ENCODE peak calls at places on chromosomes 13 and 19, in eight cellular contexts. One of them, this sample, is unnamed.
A peak's percentile ranks its signal among the peaks of the same experiment; 100 is the strongest.

GRCh38 chr13:106100261-106100919 is 435.1 kb downstream of the EFNB2 start:
- DNase-seq in prostate gland: no peak
- DNase-seq in HepG2: no peak
- DNase-seq in transverse colon: peak; percentile 85
- DNase-seq in stomach: peak; percentile 63
- DNase-seq in breast epithelium: no peak
- DNase-seq in K562: no peak
- DNase-seq in upper lobe of left lung: no peak
- DNase-seq in this sample: no peak

GRCh38 chr19:44903602-44904425 is 1.8 kb upstream of the APOE start:
- DNase-seq in prostate gland: peak; percentile 42
- DNase-seq in HepG2: peak; percentile 80
- DNase-seq in transverse colon: peak; percentile 76
- DNase-seq in stomach: peak; percentile 80
- DNase-seq in breast epithelium: peak; percentile 70
- DNase-seq in K562: peak; percentile 75
- DNase-seq in upper lobe of left lung: peak; percentile 97
- DNase-seq in this sample: peak; percentile 94

GRCh38 chr19:14432817-14433453 is at the start of gene PKN1:
- DNase-seq in prostate gland: no peak
- DNase-seq in HepG2: no peak
- DNase-seq in transverse colon: peak; percentile 59
- DNase-seq in stomach: peak; percentile 57
- DNase-seq in breast epithelium: no peak
- DNase-seq in K562: peak; percentile 90
- DNase-seq in upper lobe of left lung: peak; percentile 95
- DNase-seq in this sample: peak; percentile 89

GRCh38 chr19:6654347-6655310 is 15.3 kb downstream of the TNFSF14 start:
- DNase-seq in prostate gland: no peak
- DNase-seq in HepG2: no peak
- DNase-seq in transverse colon: peak; percentile 42
- DNase-seq in stomach: no peak
- DNase-seq in breast epithelium: no peak
- DNase-seq in K562: no peak
- DNase-seq in upper lobe of left lung: no peak
- DNase-seq in this sample: peak; percentile 62

GRCh38 chr13:41467546-41467945 is 10.2 kb downstream of the RGCC start:
- DNase-seq in prostate gland: no peak
- DNase-seq in HepG2: no peak
- DNase-seq in transverse colon: no peak
- DNase-seq in stomach: no peak
- DNase-seq in breast epithelium: no peak
- DNase-seq in K562: no peak
- DNase-seq in upper lobe of left lung: no peak
- DNase-seq in this sample: no peak

GRCh38 chr19:14441041-14441938 is 8.2 kb downstream of the PKN1 start:
- DNase-seq in prostate gland: no peak
- DNase-seq in HepG2: no peak
- DNase-seq in transverse colon: no peak
- DNase-seq in stomach: no peak
- DNase-seq in breast epithelium: no peak
- DNase-seq in K562: no peak
- DNase-seq in upper lobe of left lung: peak; percentile 82
- DNase-seq in this sample: peak; percentile 76

GRCh38 chr13:43132911-43133310 is 109.5 kb downstream of the DNAJC15 start:
- DNase-seq in prostate gland: no peak
- DNase-seq in HepG2: no peak
- DNase-seq in transverse colon: no peak
- DNase-seq in stomach: no peak
- DNase-seq in breast epithelium: no peak
- DNase-seq in K562: no peak
- DNase-seq in upper lobe of left lung: no peak
- DNase-seq in this sample: no peak

GRCh38 chr19:53463263-53463662 is 4.3 kb upstream of the ZNF813 start:
- DNase-seq in prostate gland: no peak
- DNase-seq in HepG2: no peak
- DNase-seq in transverse colon: peak; percentile 15
- DNase-seq in stomach: no peak
- DNase-seq in breast epithelium: peak; percentile 26
- DNase-seq in K562: peak; percentile 46
- DNase-seq in upper lobe of left lung: peak; percentile 37
- DNase-seq in this sample: no peak

GRCh38 chr13:52405369-52405766 is 604 bp downstream of the THSD1 start:
- DNase-seq in prostate gland: no peak
- DNase-seq in HepG2: no peak
- DNase-seq in transverse colon: no peak
- DNase-seq in stomach: no peak
- DNase-seq in breast epithelium: no peak
- DNase-seq in K562: no peak
- DNase-seq in upper lobe of left lung: no peak
- DNase-seq in this sample: no peak

GRCh38 chr13:37540228-37540627 is 58.3 kb downstream of the POSTN start:
- DNase-seq in prostate gland: no peak
- DNase-seq in HepG2: no peak
- DNase-seq in transverse colon: no peak
- DNase-seq in stomach: no peak
- DNase-seq in breast epithelium: no peak
- DNase-seq in K562: no peak
- DNase-seq in upper lobe of left lung: no peak
- DNase-seq in this sample: no peak

GRCh38 chr19:16040642-16041041 is 35.7 kb upstream of the TPM4 start:
- DNase-seq in prostate gland: no peak
- DNase-seq in HepG2: peak; percentile 49
- DNase-seq in transverse colon: no peak
- DNase-seq in stomach: no peak
- DNase-seq in breast epithelium: no peak
- DNase-seq in K562: no peak
- DNase-seq in upper lobe of left lung: no peak
- DNase-seq in this sample: no peak

GRCh38 chr19:29545866-29546582 is 20.2 kb downstream of the VSTM2B start:
- DNase-seq in prostate gland: no peak
- DNase-seq in HepG2: no peak
- DNase-seq in transverse colon: no peak
- DNase-seq in stomach: no peak
- DNase-seq in breast epithelium: no peak
- DNase-seq in K562: no peak
- DNase-seq in upper lobe of left lung: no peak
- DNase-seq in this sample: peak; percentile 32

GRCh38 chr13:27007166-27007565 is 164.4 kb downstream of the USP12 start:
- DNase-seq in prostate gland: no peak
- DNase-seq in HepG2: no peak
- DNase-seq in transverse colon: no peak
- DNase-seq in stomach: no peak
- DNase-seq in breast epithelium: no peak
- DNase-seq in K562: no peak
- DNase-seq in upper lobe of left lung: no peak
- DNase-seq in this sample: peak; percentile 40

GRCh38 chr19:3383121-3383722 is 16.8 kb downstream of the NFIC start:
- DNase-seq in prostate gland: no peak
- DNase-seq in HepG2: no peak
- DNase-seq in transverse colon: no peak
- DNase-seq in stomach: no peak
- DNase-seq in breast epithelium: no peak
- DNase-seq in K562: no peak
- DNase-seq in upper lobe of left lung: no peak
- DNase-seq in this sample: no peak

GRCh38 chr19:1438035-1438932 is at the start of gene RPS15:
- DNase-seq in prostate gland: peak; percentile 92
- DNase-seq in HepG2: peak; percentile 91
- DNase-seq in transverse colon: peak; percentile 97
- DNase-seq in stomach: peak; percentile 96
- DNase-seq in breast epithelium: peak; percentile 90
- DNase-seq in K562: peak; percentile 92
- DNase-seq in upper lobe of left lung: peak; percentile 99
- DNase-seq in this sample: peak; percentile 98

GRCh38 chr19:1440418-1440801 is 2.2 kb downstream of the RPS15 start:
- DNase-seq in prostate gland: no peak
- DNase-seq in HepG2: no peak
- DNase-seq in transverse colon: no peak
- DNase-seq in stomach: no peak
- DNase-seq in breast epithelium: no peak
- DNase-seq in K562: no peak
- DNase-seq in upper lobe of left lung: peak; percentile 73
- DNase-seq in this sample: no peak

GRCh38 chr19:1441677-1442438 is 3.7 kb downstream of the RPS15 start:
- DNase-seq in prostate gland: no peak
- DNase-seq in HepG2: no peak
- DNase-seq in transverse colon: no peak
- DNase-seq in stomach: no peak
- DNase-seq in breast epithelium: no peak
- DNase-seq in K562: no peak
- DNase-seq in upper lobe of left lung: peak; percentile 64
- DNase-seq in this sample: no peak

GRCh38 chr19:1438933-1439358 is 750 bp downstream of the RPS15 start:
- DNase-seq in prostate gland: no peak
- DNase-seq in HepG2: no peak
- DNase-seq in transverse colon: no peak
- DNase-seq in stomach: no peak
- DNase-seq in breast epithelium: no peak
- DNase-seq in K562: no peak
- DNase-seq in upper lobe of left lung: no peak
- DNase-seq in this sample: no peak

DNA sequence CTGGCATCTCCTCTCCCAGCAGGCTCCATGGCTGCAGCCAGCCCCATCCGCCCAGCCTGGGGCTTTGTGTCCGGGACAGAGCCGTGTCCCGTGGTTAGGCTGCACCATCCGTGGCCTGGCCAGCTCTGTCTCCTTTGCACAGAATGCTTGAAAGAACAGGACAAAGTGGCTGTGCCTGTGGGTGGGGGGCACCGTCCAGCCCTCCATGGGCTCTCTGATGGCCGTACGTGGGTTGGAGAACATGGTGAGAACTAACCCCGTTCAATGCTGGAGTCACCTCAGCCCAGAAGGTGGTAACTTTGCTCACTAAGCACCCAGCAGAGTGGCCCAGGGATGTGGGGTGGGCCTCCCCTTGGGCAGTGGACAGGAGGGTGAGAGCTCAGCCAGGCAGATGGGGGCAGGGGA is 2.8 kb downstream of the RPS15 start:
- DNase-seq in prostate gland: no peak
- DNase-seq in HepG2: no peak
- DNase-seq in transverse colon: no peak
- DNase-seq in stomach: no peak
- DNase-seq in breast epithelium: no peak
- DNase-seq in K562: no peak
- DNase-seq in upper lobe of left lung: peak; percentile 55
- DNase-seq in this sample: no peak
- TF ChIP-seq POLR2AphosphoS5 in prostate gland: no peak
- TF ChIP-seq POLR2AphosphoS5 in HepG2: peak; percentile 12
- TF ChIP-seq POLR2AphosphoS5 in transverse colon: no peak
- TF ChIP-seq POLR2AphosphoS5 in stomach: no peak
- TF ChIP-seq POLR2AphosphoS5 in breast epithelium: no peak
- TF ChIP-seq POLR2AphosphoS5 in K562: no peak
- TF ChIP-seq POLR2AphosphoS5 in upper lobe of left lung: no peak
- TF ChIP-seq POLR2AphosphoS5 in this sample: no peak

GRCh38 chr19:18009412-18010066 is 1.6 kb downstream of the ARRDC2 start:
- DNase-seq in prostate gland: no peak
- DNase-seq in HepG2: peak; percentile 64
- DNase-seq in transverse colon: no peak
- DNase-seq in stomach: no peak
- DNase-seq in breast epithelium: no peak
- DNase-seq in K562: no peak
- DNase-seq in upper lobe of left lung: peak; percentile 80
- DNase-seq in this sample: no peak
- TF ChIP-seq POLR2A in prostate gland: no peak
- TF ChIP-seq POLR2A in HepG2: no peak
- TF ChIP-seq POLR2A in transverse colon: no peak
- TF ChIP-seq POLR2A in stomach: no peak
- TF ChIP-seq POLR2A in breast epithelium: no peak
- TF ChIP-seq POLR2A in K562: no peak
- TF ChIP-seq POLR2A in upper lobe of left lung: no peak
- TF ChIP-seq POLR2A in this sample: no peak

GRCh38 chr19:888615-889385 is 4.2 kb downstream of the MED16 start:
- DNase-seq in prostate gland: no peak
- DNase-seq in HepG2: no peak
- DNase-seq in transverse colon: no peak
- DNase-seq in stomach: no peak
- DNase-seq in breast epithelium: no peak
- DNase-seq in K562: peak; percentile 75
- DNase-seq in upper lobe of left lung: peak; percentile 75
- DNase-seq in this sample: peak; percentile 85
- H3K4me3 ChIP-seq in prostate gland: no peak overlapping the region
- H3K4me3 ChIP-seq in HepG2: no peak overlapping the region
- H3K4me3 ChIP-seq in transverse colon: no peak overlapping the region
- H3K4me3 ChIP-seq in stomach: no peak overlapping the region
- H3K4me3 ChIP-seq in breast epithelium: no peak overlapping the region
- H3K4me3 ChIP-seq in K562: no peak overlapping the region
- H3K4me3 ChIP-seq in upper lobe of left lung: no peak overlapping the region
- H3K4me3 ChIP-seq in this sample: no peak overlapping the region

GRCh38 chr19:38385057-38385803 is 2.6 kb downstream of the GGN start:
- DNase-seq in prostate gland: no peak
- DNase-seq in HepG2: no peak
- DNase-seq in transverse colon: no peak
- DNase-seq in stomach: no peak
- DNase-seq in breast epithelium: no peak
- DNase-seq in K562: no peak
- DNase-seq in upper lobe of left lung: peak; percentile 85
- DNase-seq in this sample: no peak
- TF ChIP-seq POLR2AphosphoS5 in prostate gland: no peak
- TF ChIP-seq POLR2AphosphoS5 in HepG2: no peak
- TF ChIP-seq POLR2AphosphoS5 in transverse colon: no peak
- TF ChIP-seq POLR2AphosphoS5 in stomach: no peak
- TF ChIP-seq POLR2AphosphoS5 in breast epithelium: no peak
- TF ChIP-seq POLR2AphosphoS5 in K562: no peak
- TF ChIP-seq POLR2AphosphoS5 in upper lobe of left lung: no peak
- TF ChIP-seq POLR2AphosphoS5 in this sample: no peak